ENCODE peak calls at places on chromosome 3, in four cellular contexts. One of them, this sample, is unnamed.

GRCh38 chr3:120762575-120762974 is 20.0 kb downstream of the GTF2E1 start:
- DNase-seq in spleen: no peak
- DNase-seq in MM.1S: no peak
- DNase-seq in HCT116: no peak
- DNase-seq in this sample: no peak

GRCh38 chr3:12427551-12427950 is 56.7 kb upstream of the TSEN2 start:
- DNase-seq in HCT116: no peak
- DNase-seq in spleen: no peak
- DNase-seq in MM.1S: no peak
- DNase-seq in this sample: no peak

GRCh38 chr3:69510481-69511031 is 124.7 kb upstream of the FRMD4B start:
- DNase-seq in HCT116: no peak
- DNase-seq in MM.1S: no peak
- DNase-seq in spleen: no peak
- DNase-seq in this sample: no peak

GRCh38 chr3:50591196-50591741 is 20.3 kb downstream of the CISH start:
- DNase-seq in HCT116: no peak
- DNase-seq in MM.1S: no peak
- DNase-seq in spleen: peak; percentile 80
- DNase-seq in this sample: no peak

GRCh38 chr3:37671000-37671483 is 190.6 kb upstream of the CTDSPL start:
- DNase-seq in HCT116: no peak
- DNase-seq in spleen: no peak
- DNase-seq in MM.1S: no peak
- DNase-seq in this sample: no peak

GRCh38 chr3:113211370-113212154 is at the start of gene BOC:
- DNase-seq in spleen: no peak
- DNase-seq in MM.1S: peak; percentile 14
- DNase-seq in HCT116: no peak
- DNase-seq in this sample: no peak

GRCh38 chr3:148093758-148094157 is 603.9 kb upstream of the AGTR1 start:
- DNase-seq in spleen: no peak
- DNase-seq in MM.1S: no peak
- DNase-seq in HCT116: no peak
- DNase-seq in this sample: no peak

GRCh38 chr3:72539856-72540255 is 308.4 kb downstream of the SHQ1 start:
- DNase-seq in spleen: no peak
- DNase-seq in MM.1S: no peak
- DNase-seq in HCT116: no peak
- DNase-seq in this sample: no peak

GRCh38 chr3:172087198-172087597 is 47.8 kb downstream of the FNDC3B start:
- DNase-seq in HCT116: no peak
- DNase-seq in spleen: no peak
- DNase-seq in MM.1S: no peak
- DNase-seq in this sample: no peak

GRCh38 chr3:72694398-72694797 is 153.8 kb downstream of the SHQ1 start:
- DNase-seq in MM.1S: no peak
- DNase-seq in HCT116: no peak
- DNase-seq in spleen: no peak
- DNase-seq in this sample: no peak

GRCh38 chr3:120350431-120350941 is 1.3 kb upstream of the LRRC58 start:
- DNase-seq in spleen: peak; percentile 72
- DNase-seq in HCT116: no peak
- DNase-seq in MM.1S: peak; percentile 82
- DNase-seq in this sample: no peak

GRCh38 chr3:50320853-50321145 is 1.7 kb downstream of the HYAL2 start:
- DNase-seq in MM.1S: no peak
- DNase-seq in spleen: no peak
- DNase-seq in HCT116: no peak
- DNase-seq in this sample: no peak

GRCh38 chr3:12532182-12532581 is 13.1 kb downstream of the MKRN2OS start:
- DNase-seq in MM.1S: no peak
- DNase-seq in HCT116: no peak
- DNase-seq in spleen: no peak
- DNase-seq in this sample: no peak

GRCh38 chr3:148710665-148711064 is 13.0 kb downstream of the AGTR1 start:
- DNase-seq in MM.1S: no peak
- DNase-seq in spleen: no peak
- DNase-seq in HCT116: no peak
- DNase-seq in this sample: no peak

GRCh38 chr3:30354972-30355371 is 251.4 kb upstream of the TGFBR2 start:
- DNase-seq in MM.1S: no peak
- DNase-seq in HCT116: no peak
- DNase-seq in spleen: no peak
- DNase-seq in this sample: no peak

GRCh38 chr3:136750922-136751258 is 1.3 kb downstream of the STAG1 start:
- DNase-seq in HCT116: no peak
- DNase-seq in spleen: no peak
- DNase-seq in MM.1S: no peak
- DNase-seq in this sample: no peak

GRCh38 chr3:133475245-133476010 is 75.6 kb downstream of the BFSP2 start:
- DNase-seq in spleen: no peak
- DNase-seq in MM.1S: peak; percentile 95
- DNase-seq in HCT116: no peak
- DNase-seq in this sample: no peak

DNA sequence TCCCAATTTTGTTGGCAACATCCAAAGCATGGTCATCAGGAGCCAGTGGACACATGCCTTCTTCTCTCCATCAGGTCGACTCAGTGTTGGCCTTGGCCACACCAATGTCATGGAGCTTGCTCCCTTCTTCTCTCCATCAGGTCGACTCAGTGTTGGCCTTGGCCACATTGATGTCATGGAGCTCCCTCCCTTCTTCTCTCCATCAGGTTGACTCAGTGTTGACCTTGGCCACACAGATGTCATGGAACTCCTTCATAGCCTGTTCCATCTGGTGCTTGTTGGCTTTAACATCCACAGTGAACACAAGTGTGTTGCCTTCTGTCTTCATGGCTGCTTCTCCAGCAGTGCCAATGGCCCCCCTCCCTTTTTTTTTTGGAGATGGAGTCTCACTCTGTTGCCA is 70.2 kb downstream of the TMEM44 start:
- DNase-seq in MM.1S: no peak
- DNase-seq in HCT116: no peak
- DNase-seq in spleen: no peak
- DNase-seq in this sample: no peak
- H3K4me1 ChIP-seq in MM.1S: no peaks in the 10 kb centered on the region
- H3K4me1 ChIP-seq in HCT116: no peaks in the 10 kb centered on the region
- H3K4me1 ChIP-seq in spleen: no peaks in the 10 kb centered on the region
- H3K4me1 ChIP-seq in this sample: no peaks in the 10 kb centered on the region

GRCh38 chr3:197554196-197554561 is 1.6 kb downstream of the BDH1 start:
- DNase-seq in HCT116: no peak
- DNase-seq in spleen: no peak
- DNase-seq in MM.1S: peak; percentile 10
- DNase-seq in this sample: no peak
- H3K27ac ChIP-seq in HCT116: peak overlapping the region; percentile 55
- H3K27ac ChIP-seq in spleen: peak overlapping the region; percentile 91
- H3K27ac ChIP-seq in MM.1S: peak overlapping the region; percentile 91
- H3K27ac ChIP-seq in this sample: peak overlapping the region; percentile 89

GRCh38 chr3:190596341-190597285 is 82.7 kb downstream of the IL1RAP start:
- DNase-seq in MM.1S: no peak
- DNase-seq in HCT116: no peak
- DNase-seq in spleen: no peak
- DNase-seq in this sample: no peak
- H3K4me1 ChIP-seq in MM.1S: no peaks in the 10 kb centered on the region
- H3K4me1 ChIP-seq in HCT116: no peaks in the 10 kb centered on the region
- H3K4me1 ChIP-seq in spleen: no peaks in the 10 kb centered on the region
- H3K4me1 ChIP-seq in this sample: no peaks in the 10 kb centered on the region

GRCh38 chr3:151753846-151754245 is 20.1 kb downstream of the AADACL2 start:
- DNase-seq in MM.1S: no peak
- DNase-seq in spleen: no peak
- DNase-seq in HCT116: no peak
- DNase-seq in this sample: no peak
- H3K27ac ChIP-seq in MM.1S: no peak overlapping the region
- H3K27ac ChIP-seq in spleen: no peak overlapping the region
- H3K27ac ChIP-seq in HCT116: no peak overlapping the region
- H3K27ac ChIP-seq in this sample: no peak overlapping the region

DNA sequence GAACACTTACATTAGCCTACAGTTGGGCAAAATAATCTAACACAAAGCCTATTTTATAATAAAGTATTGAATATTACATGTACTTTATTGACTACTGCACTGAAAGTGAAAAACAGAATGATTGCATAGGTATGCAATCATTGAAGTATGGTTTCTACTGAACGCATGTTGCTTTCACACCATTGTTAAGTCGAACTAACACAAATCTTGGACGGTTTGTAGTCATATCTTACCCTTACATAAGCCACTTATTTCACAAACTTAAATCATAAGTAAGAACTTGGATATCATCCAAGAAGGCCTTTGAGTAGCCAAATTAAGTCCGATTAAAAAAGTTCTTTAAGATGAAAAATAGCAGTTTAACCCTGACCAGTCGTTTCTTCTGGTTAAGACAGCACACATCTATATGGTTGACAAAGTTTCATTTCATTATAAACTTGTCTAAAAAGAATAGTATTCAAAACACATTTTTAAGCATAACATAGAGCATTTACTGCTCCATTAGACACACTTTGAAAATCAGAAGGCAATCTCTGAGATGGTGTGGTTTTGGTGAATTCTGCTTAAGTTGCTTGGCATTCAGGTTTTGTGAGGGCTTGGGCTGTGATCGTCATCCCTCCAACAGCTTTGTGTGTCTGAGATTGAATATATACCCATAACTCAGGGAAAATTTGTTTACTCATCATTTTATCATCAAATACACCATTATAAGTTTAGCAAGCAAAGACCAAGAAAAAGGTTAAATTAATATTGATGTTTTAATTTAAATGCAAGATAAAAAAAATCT is 92.1 kb downstream of the NFKBIZ start:
- DNase-seq in HCT116: no peak
- DNase-seq in spleen: no peak
- DNase-seq in MM.1S: no peak
- DNase-seq in this sample: no peak
- H3K4me1 ChIP-seq in HCT116: peaks cover 12% of the 10 kb centered on the region
- H3K4me1 ChIP-seq in spleen: peaks cover 66% of the 10 kb centered on the region
- H3K4me1 ChIP-seq in MM.1S: peaks cover 20% of the 10 kb centered on the region
- H3K4me1 ChIP-seq in this sample: peaks cover 65% of the 10 kb centered on the region

GRCh38 chr3:99537416-99537815 is 101.0 kb upstream of the COL8A1 start:
- DNase-seq in MM.1S: no peak
- DNase-seq in spleen: no peak
- DNase-seq in HCT116: no peak
- DNase-seq in this sample: no peak
- H3K27ac ChIP-seq in MM.1S: no peak overlapping the region
- H3K27ac ChIP-seq in spleen: no peak overlapping the region
- H3K27ac ChIP-seq in HCT116: no peak overlapping the region
- H3K27ac ChIP-seq in this sample: no peak overlapping the region

GRCh38 chr3:142509079-142509478 is 61.2 kb upstream of the XRN1 start:
- DNase-seq in MM.1S: no peak
- DNase-seq in HCT116: no peak
- DNase-seq in spleen: no peak
- DNase-seq in this sample: no peak

GRCh38 chr3:142502187-142502985 is 54.5 kb upstream of the XRN1 start:
- DNase-seq in HCT116: no peak
- DNase-seq in spleen: no peak
- DNase-seq in MM.1S: no peak
- DNase-seq in this sample: no peak

GRCh38 chr3:142501004-142501926 is 53.4 kb upstream of the XRN1 start:
- DNase-seq in spleen: no peak
- DNase-seq in HCT116: no peak
- DNase-seq in MM.1S: no peak
- DNase-seq in this sample: no peak

GRCh38 chr3:142507241-142507640 is 59.4 kb upstream of the XRN1 start:
- DNase-seq in MM.1S: no peak
- DNase-seq in spleen: no peak
- DNase-seq in HCT116: no peak
- DNase-seq in this sample: no peak
- H3K4me1 ChIP-seq in MM.1S: no peaks in the 10 kb centered on the region
- H3K4me1 ChIP-seq in spleen: no peaks in the 10 kb centered on the region
- H3K4me1 ChIP-seq in HCT116: peaks cover under 1% of the 10 kb centered on the region
- H3K4me1 ChIP-seq in this sample: peaks cover 10% of the 10 kb centered on the region

GRCh38 chr3:51984269-51984647 is 923 bp downstream of the ACY1 start:
- DNase-seq in HCT116: no peak
- DNase-seq in spleen: no peak
- DNase-seq in MM.1S: no peak
- DNase-seq in this sample: no peak
- H3K27ac ChIP-seq in HCT116: peak overlapping the region; percentile 82
- H3K27ac ChIP-seq in spleen: peak overlapping the region; percentile 94
- H3K27ac ChIP-seq in MM.1S: no peak overlapping the region
- H3K27ac ChIP-seq in this sample: peak overlapping the region; percentile 83

GRCh38 chr3:28986922-28987321 is 293.9 kb upstream of the RBMS3 start:
- DNase-seq in spleen: no peak
- DNase-seq in HCT116: no peak
- DNase-seq in MM.1S: no peak
- DNase-seq in this sample: no peak

GRCh38 chr3:28994161-28994905 is 286.5 kb upstream of the RBMS3 start:
- DNase-seq in HCT116: no peak
- DNase-seq in spleen: no peak
- DNase-seq in MM.1S: no peak
- DNase-seq in this sample: no peak

DNA sequence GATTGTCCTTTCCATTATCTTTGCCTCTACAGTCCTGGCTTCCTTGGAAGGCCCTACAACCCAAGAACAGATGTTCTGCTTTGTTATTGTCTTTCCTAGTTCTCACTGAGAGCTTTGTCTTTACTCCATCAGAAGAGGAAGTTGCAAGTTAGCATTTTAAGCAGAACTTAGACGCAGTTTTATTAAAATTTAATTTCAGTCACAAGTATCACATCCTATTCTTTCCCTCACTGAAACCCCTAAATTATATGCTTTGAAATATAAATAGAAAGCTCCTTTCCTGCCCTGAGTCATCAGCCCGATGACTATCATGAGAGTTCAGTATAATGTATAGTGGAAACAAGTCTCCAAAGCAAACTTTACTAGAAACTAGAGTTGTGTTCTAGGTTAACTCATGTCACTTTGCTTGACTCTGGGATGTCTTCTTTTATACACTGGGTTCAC is 291.2 kb upstream of the RBMS3 start:
- DNase-seq in MM.1S: peak; percentile 23
- DNase-seq in spleen: no peak
- DNase-seq in HCT116: no peak
- DNase-seq in this sample: no peak
- H3K4me1 ChIP-seq in MM.1S: peaks cover 15% of the 10 kb centered on the region
- H3K4me1 ChIP-seq in spleen: no peaks in the 10 kb centered on the region
- H3K4me1 ChIP-seq in HCT116: no peaks in the 10 kb centered on the region
- H3K4me1 ChIP-seq in this sample: no peaks in the 10 kb centered on the region